ENCODE peak calls at places on chromosome 21, in seven cellular contexts. K is SK-N-MC, H is HCT116, C is prostate gland, F is K562, L is transverse colon, R is sigmoid colon. J is an unnamed sample.

GRCh38 chr21:17866590-17866989 is 47.4 kb upstream of the C21orf91 start:
- DNase-seq in K (no peak), H (no peak), C (no peak), F (no peak), L (no peak), R (no peak), J (no peak)

GRCh38 chr21:16956824-16957223 is 556.0 kb upstream of the CXADR start:
- DNase-seq in K (peak; percentile 44), H (no peak), C (no peak), F (no peak), L (no peak), R (no peak), J (no peak)

GRCh38 chr21:16573581-16573980 is 843.8 kb downstream of the USP25 start:
- DNase-seq in K (no peak), H (no peak), C (no peak), F (no peak), L (no peak), R (no peak), J (no peak)

GRCh38 chr21:15624646-15625045 is 105.1 kb upstream of the USP25 start:
- DNase-seq in K (no peak), H (no peak), C (no peak), F (no peak), L (no peak), R (no peak), J (no peak)

GRCh38 chr21:20591294-20591693 is 406.9 kb upstream of the NCAM2 start:
- DNase-seq in K (no peak), H (no peak), C (no peak), F (no peak), L (no peak), R (no peak), J (no peak)

GRCh38 chr21:19870682-19871081 is 1127.5 kb upstream of the NCAM2 start:
- DNase-seq in K (no peak), H (no peak), C (no peak), F (no peak), L (no peak), R (no peak), J (no peak)

GRCh38 chr21:19607983-19608668 is 1204.5 kb upstream of the TMPRSS15 start:
- DNase-seq in K (no peak), H (no peak), C (no peak), F (no peak), L (no peak), R (no peak), J (no peak)

GRCh38 chr21:43917515-43918384 is 52.7 kb downstream of the AGPAT3 start:
- DNase-seq in K (no peak), H (peak; percentile 15), C (no peak), F (peak; percentile 58), L (peak; percentile 42), R (peak; percentile 41), J (no peak)

GRCh38 chr21:43302769-43303168 is 124.2 kb downstream of the SIK1 start:
- DNase-seq in K (no peak), H (no peak), C (no peak), F (no peak), L (no peak), R (no peak), J (no peak)

GRCh38 chr21:36706482-36706852 is 7.6 kb downstream of the SIM2 start:
- DNase-seq in K (no peak), H (no peak), C (no peak), F (no peak), L (no peak), R (no peak), J (no peak)

GRCh38 chr21:37266515-37267221 is 466 bp downstream of the VPS26C start:
- DNase-seq in K (no peak), H (no peak), C (no peak), F (no peak), L (no peak), R (peak; percentile 77), J (no peak)

DNA sequence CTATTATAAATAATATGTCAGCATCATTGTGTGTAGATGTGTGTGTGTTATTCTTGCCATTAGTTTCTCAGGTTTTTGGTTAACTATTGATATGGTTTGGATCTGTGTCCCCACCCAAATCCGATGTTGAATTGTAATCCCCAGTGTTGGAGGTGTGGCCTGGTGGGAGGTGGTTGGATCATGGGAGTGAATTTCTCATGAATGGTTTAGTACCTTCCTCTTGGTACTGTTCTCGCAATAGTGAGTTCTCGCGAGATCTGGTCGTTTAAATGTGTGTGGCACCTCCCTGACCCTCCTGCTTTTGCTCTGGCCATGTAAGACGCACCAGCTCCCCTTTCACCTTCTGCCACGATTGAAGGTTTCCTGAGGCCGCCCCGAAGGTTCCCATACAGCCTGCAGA is 9.6 kb upstream of the POFUT2 start:
- DNase-seq in K (no peak), H (no peak), C (no peak), F (no peak), L (peak; percentile 0), R (peak; percentile 40), J (no peak)
- TF ChIP-seq POLR2AphosphoS5 in K (no peak), H (no peak), C (no peak), F (no peak), L (no peak), R (no peak), J (no peak)

GRCh38 chr21:32406405-32406804 is 6.1 kb upstream of the EVA1C start:
- DNase-seq in K (no peak), H (no peak), C (no peak), F (no peak), L (peak; percentile 68), R (no peak), J (no peak)
- TF ChIP-seq POLR2AphosphoS5 in K (no peak), H (no peak), C (no peak), F (no peak), L (no peak), R (no peak), J (no peak)

GRCh38 chr21:45384656-45385548 is 20.1 kb upstream of the COL18A1 start:
- DNase-seq in K (no peak), H (no peak), C (no peak), F (no peak), L (no peak), R (peak; percentile 56), J (no peak)

GRCh38 chr21:45387506-45387905 is 17.5 kb upstream of the COL18A1 start:
- DNase-seq in K (no peak), H (no peak), C (no peak), F (no peak), L (no peak), R (no peak), J (no peak)

GRCh38 chr21:45385549-45386050 is 19.4 kb upstream of the COL18A1 start:
- DNase-seq in K (no peak), H (no peak), C (no peak), F (no peak), L (no peak), R (peak; percentile 56), J (no peak)

GRCh38 chr21:45386728-45387371 is 18.1 kb upstream of the COL18A1 start:
- DNase-seq in K (no peak), H (no peak), C (no peak), F (no peak), L (no peak), R (peak; percentile 82), J (no peak)

DNA sequence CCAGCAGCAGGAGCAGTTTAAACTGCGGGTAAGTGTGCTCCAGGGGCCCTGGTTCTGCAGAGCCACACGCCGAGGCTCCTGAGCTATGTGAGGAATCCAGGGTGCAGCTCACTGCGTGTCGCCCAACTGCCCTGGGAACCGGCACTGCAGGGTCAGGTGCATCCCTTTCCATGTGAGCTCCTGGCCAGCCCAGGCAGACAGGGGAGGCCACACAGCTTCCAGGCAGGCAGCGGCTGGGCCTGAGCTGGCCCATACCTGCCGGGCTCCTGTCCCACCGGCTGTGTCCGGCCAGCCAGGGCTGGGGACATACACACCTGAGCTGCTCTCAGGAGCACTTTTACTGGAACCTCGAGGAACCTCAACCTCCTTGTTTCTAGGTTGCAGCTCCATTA is 18.6 kb upstream of the COL18A1 start:
- DNase-seq in K (no peak), H (no peak), C (no peak), F (no peak), L (no peak), R (peak; percentile 49), J (no peak)
- TF ChIP-seq POLR2AphosphoS5 in K (no peak), H (no peak), C (no peak), F (no peak), L (no peak), R (no peak), J (no peak)

GRCh38 chr21:42238185-42238934 is 19.4 kb downstream of the ABCG1 start:
- DNase-seq in K (no peak), H (no peak), C (no peak), F (no peak), L (no peak), R (no peak), J (no peak)
- TF ChIP-seq POLR2AphosphoS5 in K (no peak), H (no peak), C (no peak), F (no peak), L (no peak), R (no peak), J (no peak)